ENCODE peak calls at places on chromosomes 11 and 22, in four cellular contexts. One of them, this sample, is unnamed.

GRCh38 chr11:12008790-12009616 is 577 bp upstream of the DKK3 start:
- DNase-seq in K562: peak
- DNase-seq in SK-N-SH: peak
- DNase-seq in HepG2: no peak
- DNase-seq in this sample: no peak

GRCh38 chr11:14907411-14908213 is 15.6 kb upstream of the CYP2R1 start:
- DNase-seq in K562: peak
- DNase-seq in SK-N-SH: peak
- DNase-seq in HepG2: peak
- DNase-seq in this sample: no peak

GRCh38 chr11:19117760-19118097 is 761 bp downstream of the ZDHHC13 start:
- DNase-seq in K562: no peak
- DNase-seq in SK-N-SH: no peak
- DNase-seq in HepG2: no peak
- DNase-seq in this sample: no peak

GRCh38 chr11:111225871-111226270 is 19.7 kb upstream of the POU2AF2 start:
- DNase-seq in K562: no peak
- DNase-seq in SK-N-SH: no peak
- DNase-seq in HepG2: no peak
- DNase-seq in this sample: no peak

GRCh38 chr11:18100926-18101656 is 4.8 kb downstream of the SAAL1 start:
- DNase-seq in K562: no peak
- DNase-seq in SK-N-SH: no peak
- DNase-seq in HepG2: no peak
- DNase-seq in this sample: no peak

GRCh38 chr11:28715726-28716125 is 607.5 kb downstream of the METTL15 start:
- DNase-seq in K562: no peak
- DNase-seq in SK-N-SH: no peak
- DNase-seq in HepG2: no peak
- DNase-seq in this sample: no peak

GRCh38 chr11:46410021-46410420 is 18.4 kb upstream of the CHRM4 start:
- DNase-seq in K562: no peak
- DNase-seq in SK-N-SH: no peak
- DNase-seq in HepG2: no peak
- DNase-seq in this sample: no peak

GRCh38 chr22:32858957-32859356 is 57.5 kb downstream of the TIMP3 start:
- DNase-seq in K562: no peak
- DNase-seq in SK-N-SH: peak
- DNase-seq in HepG2: no peak
- DNase-seq in this sample: no peak

GRCh38 chr11:110345756-110346155 is 49.3 kb upstream of the RDX start:
- DNase-seq in K562: no peak
- DNase-seq in SK-N-SH: no peak
- DNase-seq in HepG2: peak
- DNase-seq in this sample: no peak

GRCh38 chr11:85590848-85591483 is 36.2 kb downstream of the DLG2 start:
- DNase-seq in K562: peak
- DNase-seq in SK-N-SH: peak
- DNase-seq in HepG2: peak
- DNase-seq in this sample: peak

GRCh38 chr22:44372611-44373010 is 59.9 kb upstream of the SHISAL1 start:
- DNase-seq in K562: no peak
- DNase-seq in SK-N-SH: no peak
- DNase-seq in HepG2: no peak
- DNase-seq in this sample: no peak

GRCh38 chr11:76578655-76579046 is 91.9 kb downstream of the LRRC32 start:
- DNase-seq in K562: no peak
- DNase-seq in SK-N-SH: peak
- DNase-seq in HepG2: no peak
- DNase-seq in this sample: no peak

GRCh38 chr11:34356576-34356917 is 1.3 kb downstream of the ABTB2 start:
- DNase-seq in K562: no peak
- DNase-seq in SK-N-SH: no peak
- DNase-seq in HepG2: no peak
- DNase-seq in this sample: no peak

GRCh38 chr11:113985906-113986305 is 11.0 kb downstream of the HTR3A start:
- DNase-seq in K562: no peak
- DNase-seq in SK-N-SH: no peak
- DNase-seq in HepG2: no peak
- DNase-seq in this sample: no peak

GRCh38 chr11:116724813-116725212 is 48.0 kb downstream of the BUD13 start:
- DNase-seq in K562: no peak
- DNase-seq in SK-N-SH: no peak
- DNase-seq in HepG2: no peak
- DNase-seq in this sample: no peak

GRCh38 chr11:122523841-122524531 is 131.5 kb upstream of the UBASH3B start:
- DNase-seq in K562: no peak
- DNase-seq in SK-N-SH: peak
- DNase-seq in HepG2: no peak
- DNase-seq in this sample: no peak

GRCh38 chr11:110182886-110183285 is 89.7 kb downstream of the ZC3H12C start:
- DNase-seq in K562: no peak
- DNase-seq in SK-N-SH: no peak
- DNase-seq in HepG2: no peak
- DNase-seq in this sample: peak

GRCh38 chr11:72970557-72971118 is 156.4 kb downstream of the ATG16L2 start:
- DNase-seq in K562: no peak
- DNase-seq in SK-N-SH: no peak
- DNase-seq in HepG2: no peak
- DNase-seq in this sample: no peak

GRCh38 chr11:116376547-116376946 is 396.2 kb downstream of the BUD13 start:
- DNase-seq in K562: no peak
- DNase-seq in SK-N-SH: no peak
- DNase-seq in HepG2: peak
- DNase-seq in this sample: no peak

GRCh38 chr22:42611076-42611475 is 3.6 kb downstream of the POLDIP3 start:
- DNase-seq in K562: no peak
- DNase-seq in SK-N-SH: no peak
- DNase-seq in HepG2: no peak
- DNase-seq in this sample: no peak

GRCh38 chr11:134574947-134575346 is 162.9 kb upstream of the B3GAT1 start:
- DNase-seq in K562: no peak
- DNase-seq in SK-N-SH: no peak
- DNase-seq in HepG2: no peak
- DNase-seq in this sample: no peak

GRCh38 chr11:8777907-8778767 is 95.5 kb downstream of the RPL27A start:
- DNase-seq in K562: no peak
- DNase-seq in SK-N-SH: no peak
- DNase-seq in HepG2: no peak
- DNase-seq in this sample: no peak

GRCh38 chr11:2466869-2467694 is 22.3 kb downstream of the KCNQ1 start:
- DNase-seq in K562: peak
- DNase-seq in SK-N-SH: no peak
- DNase-seq in HepG2: no peak
- DNase-seq in this sample: no peak
- TF ChIP-seq ELF1 in K562: no peak
- TF ChIP-seq ELF1 in SK-N-SH: no peak
- TF ChIP-seq ELF1 in HepG2: no peak
- TF ChIP-seq ELF1 in this sample: no peak

DNA sequence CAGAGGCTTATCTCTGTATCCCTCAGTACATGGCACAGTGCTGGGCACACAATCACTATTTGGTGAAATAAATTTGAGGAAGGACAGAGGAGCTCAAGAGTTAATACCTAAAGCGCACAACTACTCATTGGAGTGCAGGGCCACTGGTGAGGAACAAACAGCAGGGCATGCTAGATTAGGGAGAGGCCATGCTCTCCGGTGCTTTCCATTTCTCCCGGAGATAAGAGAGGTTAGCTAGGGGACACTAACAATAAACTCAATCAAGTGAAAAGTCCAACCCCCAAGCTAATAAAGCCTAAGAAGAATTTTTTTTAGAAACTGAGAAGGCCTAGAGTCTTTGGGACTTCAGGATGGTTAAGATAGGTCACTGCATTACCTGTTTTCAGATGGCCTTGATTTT is 29.1 kb downstream of the NFRKB start:
- DNase-seq in K562: peak
- DNase-seq in SK-N-SH: no peak
- DNase-seq in HepG2: no peak
- DNase-seq in this sample: no peak
- TF ChIP-seq ELF1 in K562: no peak
- TF ChIP-seq ELF1 in SK-N-SH: no peak
- TF ChIP-seq ELF1 in HepG2: no peak
- TF ChIP-seq ELF1 in this sample: no peak

GRCh38 chr11:87139475-87139874 is 101.7 kb downstream of the TMEM135 start:
- DNase-seq in K562: no peak
- DNase-seq in SK-N-SH: no peak
- DNase-seq in HepG2: no peak
- DNase-seq in this sample: no peak

GRCh38 chr11:87137711-87138110 is 100.0 kb downstream of the TMEM135 start:
- DNase-seq in K562: no peak
- DNase-seq in SK-N-SH: no peak
- DNase-seq in HepG2: no peak
- DNase-seq in this sample: no peak

GRCh38 chr11:87134524-87135106 is 96.9 kb downstream of the TMEM135 start:
- DNase-seq in K562: no peak
- DNase-seq in SK-N-SH: no peak
- DNase-seq in HepG2: peak
- DNase-seq in this sample: no peak
- TF ChIP-seq ELF1 in K562: no peak
- TF ChIP-seq ELF1 in SK-N-SH: no peak
- TF ChIP-seq ELF1 in HepG2: no peak
- TF ChIP-seq ELF1 in this sample: no peak

GRCh38 chr11:130789241-130789640 is 127.0 kb downstream of the SNX19 start:
- DNase-seq in K562: no peak
- DNase-seq in SK-N-SH: no peak
- DNase-seq in HepG2: no peak
- DNase-seq in this sample: no peak

GRCh38 chr11:130790689-130791088 is 125.6 kb downstream of the SNX19 start:
- DNase-seq in K562: no peak
- DNase-seq in SK-N-SH: no peak
- DNase-seq in HepG2: no peak
- DNase-seq in this sample: no peak

GRCh38 chr11:130785376-130786110 is 130.7 kb downstream of the SNX19 start:
- DNase-seq in K562: peak
- DNase-seq in SK-N-SH: no peak
- DNase-seq in HepG2: no peak
- DNase-seq in this sample: no peak

GRCh38 chr11:130786586-130786985 is 129.7 kb downstream of the SNX19 start:
- DNase-seq in K562: no peak
- DNase-seq in SK-N-SH: no peak
- DNase-seq in HepG2: no peak
- DNase-seq in this sample: no peak

GRCh38 chr11:130786987-130787688 is 129.1 kb downstream of the SNX19 start:
- DNase-seq in K562: no peak
- DNase-seq in SK-N-SH: no peak
- DNase-seq in HepG2: no peak
- DNase-seq in this sample: no peak
- TF ChIP-seq ELF1 in K562: no peak
- TF ChIP-seq ELF1 in SK-N-SH: no peak
- TF ChIP-seq ELF1 in HepG2: no peak
- TF ChIP-seq ELF1 in this sample: no peak